ENCODE peak calls at places on chromosomes 11 and 22, in five cellular contexts. Z is naive thymus-derived CD4-positive, alpha-beta T cell; L is psoas muscle; T is transverse colon; M is CD8-positive, alpha-beta T cell. O is an unnamed sample.
A peak's percentile ranks its signal among the peaks of the same experiment; 100 is the strongest.

GRCh38 chr22:44567846-44568493 is 69.9 kb upstream of the RTL6 start:
- DNase-seq in L (peak; percentile 34), T (peak; percentile 65), M (peak; percentile 72), Z (no peak), O (no peak)

GRCh38 chr11:749731-750130 is 2.5 kb downstream of the TALDO1 start:
- DNase-seq in Z (no peak), T (no peak), M (no peak), L (no peak), O (no peak)

GRCh38 chr11:61049854-61050253 is 52.4 kb upstream of the CD5 start:
- DNase-seq in Z (no peak), L (no peak), T (no peak), M (no peak), O (no peak)

GRCh38 chr11:2589538-2589934 is 110.3 kb downstream of the KCNQ1OT1 start:
- DNase-seq in L (peak; percentile 5), M (peak; percentile 43), T (no peak), Z (peak; percentile 4), O (no peak)

GRCh38 chr11:1395773-1396374 is 6.1 kb downstream of the BRSK2 start:
- DNase-seq in L (peak; percentile 10), Z (no peak), M (no peak), T (no peak), O (no peak)

GRCh38 chr11:69541501-69542313 is 60.2 kb downstream of the LINC01488 start:
- DNase-seq in L (no peak), T (no peak), M (no peak), Z (no peak), O (no peak)

GRCh38 chr11:61919113-61919840 is 1.9 kb upstream of the RAB3IL1 start:
- DNase-seq in L (no peak), Z (no peak), T (no peak), M (no peak), O (no peak)

GRCh38 chr11:122505304-122506006 is 150.1 kb upstream of the UBASH3B start:
- DNase-seq in M (peak; percentile 50), Z (peak; percentile 17), L (peak; percentile 78), T (peak; percentile 68), O (peak; percentile 6)

GRCh38 chr11:69925366-69926196 is 106.4 kb upstream of the FGF3 start:
- DNase-seq in L (no peak), M (no peak), Z (no peak), T (no peak), O (no peak)

GRCh38 chr22:41603873-41604332 is 14.3 kb upstream of the PMM1 start:
- DNase-seq in M (peak; percentile 51), L (no peak), Z (no peak), T (no peak), O (peak; percentile 46)

GRCh38 chr11:8237453-8237852 is 26.2 kb downstream of the LMO1 start:
- DNase-seq in M (no peak), T (no peak), Z (no peak), L (no peak), O (no peak)

GRCh38 chr22:50274311-50274710 is 4.1 kb upstream of the MAPK11 start:
- DNase-seq in L (peak; percentile 55), Z (no peak), T (peak; percentile 66), M (no peak), O (peak; percentile 58)

GRCh38 chr22:17873804-17874203 is 99.5 kb upstream of the BID start:
- DNase-seq in Z (no peak), M (no peak), L (no peak), T (no peak), O (no peak)

GRCh38 chr22:22037740-22038139 is 55.2 kb upstream of the TOP3B start:
- DNase-seq in M (no peak), Z (no peak), L (no peak), T (no peak), O (no peak)

GRCh38 chr11:35621620-35622019 is 3.4 kb downstream of the FJX1 start:
- DNase-seq in M (no peak), T (no peak), L (no peak), Z (no peak), O (no peak)

GRCh38 chr11:126495281-126495680 is 139.8 kb downstream of the ST3GAL4 start:
- DNase-seq in T (no peak), M (no peak), L (no peak), Z (no peak), O (no peak)

DNA sequence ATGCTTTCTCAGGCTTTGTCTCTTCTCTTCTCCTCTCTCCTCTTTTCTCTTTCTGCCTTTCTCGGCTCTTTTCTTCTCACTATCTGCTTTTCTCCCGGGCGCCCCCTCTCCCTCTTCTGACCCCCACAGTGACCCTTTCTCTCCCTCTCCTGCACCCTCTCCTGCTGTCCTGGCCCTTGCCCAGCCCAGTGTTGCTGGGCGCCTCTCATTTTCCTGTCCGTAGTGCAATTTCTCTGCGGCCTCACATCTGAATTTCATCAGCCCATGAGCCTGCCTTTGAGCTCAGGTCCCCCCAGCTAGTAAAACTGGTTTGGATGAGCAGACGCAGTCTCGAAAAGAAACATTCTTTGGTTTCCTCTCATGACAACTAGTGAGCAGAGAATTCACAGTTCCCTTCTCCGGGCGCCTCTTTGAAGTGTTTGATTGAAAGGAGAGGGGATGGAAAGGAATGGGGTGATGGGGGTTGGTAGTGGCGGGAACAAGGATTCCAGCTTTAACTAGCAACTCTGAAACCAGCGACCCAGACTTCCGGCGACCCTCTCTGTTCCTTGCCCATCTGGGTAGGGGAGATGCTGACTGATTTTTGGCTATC is 126.0 kb upstream of the CADM1 start:
- DNase-seq in M (no peak), Z (no peak), L (no peak), T (no peak), O (no peak)
- H3K4me3 ChIP-seq in M (no peak overlapping the region), Z (no peak overlapping the region), L (no peak overlapping the region), T (no peak overlapping the region), O (no peak overlapping the region)

GRCh38 chr11:95148938-95149337 is 59.3 kb downstream of the ENDOD1 start:
- DNase-seq in M (no peak), L (no peak), T (no peak), Z (no peak), O (no peak)

GRCh38 chr11:95148421-95148820 is 58.8 kb downstream of the ENDOD1 start:
- DNase-seq in M (no peak), T (no peak), Z (no peak), L (no peak), O (no peak)

GRCh38 chr11:95149659-95150294 is 60.1 kb downstream of the ENDOD1 start:
- DNase-seq in M (no peak), Z (no peak), L (peak; percentile 31), T (peak; percentile 57), O (no peak)

GRCh38 chr11:95152878-95153856 is 63.5 kb downstream of the ENDOD1 start:
- DNase-seq in L (no peak), Z (no peak), T (no peak), M (peak; percentile 55), O (no peak)

DNA sequence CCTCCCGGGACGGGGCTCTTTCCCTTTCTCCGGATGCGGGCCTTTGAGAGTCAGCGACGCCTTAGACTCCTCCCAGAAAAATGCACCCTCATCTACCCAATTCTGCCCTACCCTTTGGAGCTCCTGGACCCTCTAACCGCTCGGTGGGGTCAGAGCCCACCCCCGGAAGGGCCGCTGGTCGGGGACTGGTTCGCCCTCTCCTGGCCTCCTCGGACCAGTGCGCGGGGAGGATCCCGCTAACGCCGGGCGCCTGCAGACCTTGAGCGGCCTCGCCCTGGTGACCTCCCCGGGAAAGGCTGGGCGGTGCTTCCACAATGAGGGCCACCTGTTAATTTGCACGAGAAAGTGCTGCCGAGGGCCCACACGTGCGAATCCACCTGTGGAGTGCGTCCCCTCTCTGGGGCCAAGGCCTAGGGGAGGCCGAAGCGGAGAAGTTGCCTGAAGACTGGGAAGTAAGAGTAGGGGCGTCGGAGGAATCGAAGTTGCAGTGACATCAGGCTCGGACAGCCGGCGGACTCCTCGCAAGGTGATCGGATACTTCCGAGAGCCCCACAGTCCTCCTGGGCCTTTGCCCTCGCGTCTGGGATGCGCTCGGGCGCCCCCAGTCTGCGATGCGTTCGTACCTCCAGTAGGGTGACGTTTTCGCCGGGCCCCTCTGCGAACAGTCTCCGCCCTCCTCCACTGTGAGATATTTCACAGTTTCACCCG is 61.5 kb downstream of the ENDOD1 start:
- DNase-seq in L (peak; percentile 87), Z (peak; percentile 74), T (peak; percentile 95), M (peak; percentile 93), O (peak; percentile 92)
- H3K27ac ChIP-seq in L (peak overlapping the region; percentile 83), Z (peak overlapping the region; percentile 75), T (peak overlapping the region; percentile 90), M (peak overlapping the region; percentile 66), O (peak overlapping the region; percentile 86)

DNA sequence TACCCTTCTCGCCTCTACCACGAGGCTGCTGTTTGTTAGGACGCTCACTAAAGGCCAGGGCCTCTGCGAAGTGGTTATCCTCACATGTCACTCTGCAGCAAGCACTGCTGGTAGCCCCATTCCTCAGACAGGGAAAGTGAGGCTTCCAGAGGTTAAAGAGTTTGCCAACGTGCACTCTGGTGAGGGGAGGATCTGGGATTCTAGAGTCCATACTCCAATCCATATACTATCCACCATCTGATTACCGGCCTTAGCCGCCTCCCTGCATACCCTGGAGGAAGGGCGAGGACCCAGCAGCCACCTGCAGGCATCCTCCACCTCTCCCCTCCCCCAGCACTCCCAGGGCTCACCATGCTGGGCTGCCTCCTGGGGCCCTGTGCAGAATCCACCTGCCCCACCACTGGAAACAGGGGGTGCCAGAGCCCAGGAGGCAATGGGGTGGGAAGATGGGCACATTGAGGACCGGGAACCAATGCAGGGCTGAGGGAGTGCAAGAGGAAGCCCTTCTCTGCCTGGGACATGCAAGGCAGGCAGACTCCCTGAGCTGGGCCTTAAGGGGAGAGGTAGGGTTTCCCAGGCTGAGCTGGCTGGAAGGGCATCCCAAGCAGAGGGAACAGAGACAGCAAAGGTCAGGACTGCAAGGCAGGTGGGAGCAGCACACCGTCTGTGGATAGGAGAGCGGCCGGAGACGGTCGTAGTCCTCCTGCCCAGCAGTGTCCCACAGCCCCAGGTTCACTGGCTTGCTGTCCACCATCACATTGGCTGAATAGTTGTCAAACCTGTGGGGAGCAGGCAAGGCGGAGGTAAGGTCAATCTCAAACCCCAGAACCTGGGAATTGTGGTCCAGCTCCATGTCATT is 11.7 kb downstream of the RAC2 start:
- DNase-seq in M (peak; percentile 54), L (no peak), T (peak; percentile 13), Z (no peak), O (peak; percentile 48)
- H3K4me1 ChIP-seq in M (peaks cover 98% of the 10 kb centered on the region), L (no peaks in the 10 kb centered on the region), T (peaks cover 9% of the 10 kb centered on the region), Z (peaks cover 95% of the 10 kb centered on the region), O (peaks cover 100% of the 10 kb centered on the region)

GRCh38 chr11:32438346-32438882 is 3.1 kb upstream of the WT1 start:
- DNase-seq in L (no peak), M (no peak), Z (no peak), T (no peak), O (no peak)

GRCh38 chr11:32435947-32436750 is 810 bp upstream of the WT1 start:
- DNase-seq in M (no peak), T (no peak), Z (no peak), L (no peak), O (no peak)

GRCh38 chr11:32437406-32438345 is 2.3 kb upstream of the WT1 start:
- DNase-seq in Z (no peak), T (no peak), L (no peak), M (no peak), O (no peak)

GRCh38 chr11:32435511-32435946 is at the start of gene WT1:
- DNase-seq in L (peak; percentile 48), T (no peak), Z (no peak), M (no peak), O (no peak)

DNA sequence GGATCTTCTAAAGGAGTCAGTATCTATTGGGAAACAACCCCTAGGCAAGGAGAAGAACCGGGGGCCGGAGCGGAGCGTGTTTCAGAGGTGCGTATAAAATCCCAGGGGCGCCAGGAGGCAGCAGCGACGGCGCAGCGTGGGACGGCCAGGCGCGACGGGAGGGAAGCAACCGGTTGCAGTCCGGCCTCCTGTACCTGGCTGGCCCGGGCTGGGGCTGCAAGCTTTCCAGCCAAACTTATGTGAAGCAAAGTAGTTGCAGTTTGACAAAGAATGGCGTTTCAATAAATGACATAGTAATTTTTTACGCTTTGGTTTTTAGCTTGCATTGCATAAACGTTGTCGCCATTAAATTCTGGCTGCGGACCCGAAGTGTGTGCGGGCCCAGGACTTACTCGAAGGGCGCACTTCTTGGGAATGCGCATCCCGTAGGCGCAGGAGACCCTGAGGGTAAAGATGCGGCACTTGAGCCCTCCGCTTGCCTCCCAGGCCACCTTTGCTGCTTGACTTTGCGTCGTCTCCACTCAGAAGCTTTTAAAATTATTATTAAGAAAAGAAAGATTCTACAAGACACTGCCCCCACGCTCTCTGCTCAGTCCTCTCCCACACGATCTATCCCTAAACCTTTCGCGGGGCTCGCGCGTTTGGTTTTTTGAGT is 1.5 kb upstream of the WT1 start:
- DNase-seq in Z (no peak), L (no peak), M (no peak), T (no peak), O (no peak)
- H3K4me3 ChIP-seq in Z (no peak overlapping the region), L (no peak overlapping the region), M (no peak overlapping the region), T (no peak overlapping the region), O (no peak overlapping the region)

O was measured in CD4-positive, CD25-positive, alpha-beta regulatory T cell.